ENCODE peak calls at places on chromosomes 1 and 21, in five cellular contexts. Q is effector memory CD4-positive, alpha-beta T cell; S is tibial artery; T is left ventricle myocardium inferior; B is aorta. L is an unnamed sample. For H3K36me3, the result is how much of the 10 kb centered on the place peaks cover.

GRCh38 chr1:240111558-240111957 is 19.9 kb downstream of the FMN2 start:
- DNase-seq in S (no peak), T (no peak), B (no peak), Q (no peak), L (no peak)

GRCh38 chr1:245086389-245086969 is 68.3 kb upstream of the KIF26B start:
- DNase-seq in S (no peak), Q (no peak), T (no peak), B (no peak), L (no peak)

GRCh38 chr1:65478379-65479026 is 58.0 kb downstream of the LEPR start:
- DNase-seq in S (no peak), B (no peak), Q (no peak), T (no peak), L (no peak)

GRCh38 chr21:26916799-26917198 is 50.1 kb downstream of the ADAMTS5 start:
- DNase-seq in S (no peak), T (no peak), B (no peak), Q (no peak), L (no peak)

GRCh38 chr1:41889506-41890414 is 29.0 kb downstream of the HIVEP3 start:
- DNase-seq in T (no peak), Q (no peak), S (no peak), B (no peak), L (no peak)

GRCh38 chr1:162141273-162142023 is 72.0 kb downstream of the NOS1AP start:
- DNase-seq in T (no peak), Q (no peak), S (no peak), B (no peak), L (no peak)

GRCh38 chr1:201542166-201543045 is 3.5 kb downstream of the NAV1 start:
- DNase-seq in S (no peak), Q (no peak), T (peak), B (peak), L (no peak)

GRCh38 chr1:225653463-225654276 is 747 bp upstream of the ENAH start:
- DNase-seq in T (peak), S (peak), B (peak), Q (no peak), L (no peak)

GRCh38 chr1:159804924-159805323 is 2.8 kb downstream of the FCRL6 start:
- DNase-seq in B (no peak), T (no peak), S (no peak), Q (no peak), L (no peak)

GRCh38 chr1:104125935-104126334 is 376.2 kb downstream of the AMY1C start:
- DNase-seq in S (no peak), Q (no peak), B (no peak), T (no peak), L (no peak)

GRCh38 chr1:175742790-175743459 is 470 bp downstream of the TNR start:
- DNase-seq in T (no peak), S (peak), Q (no peak), B (no peak), L (peak)

GRCh38 chr1:218346391-218347204 is 1.5 kb downstream of the TGFB2 start:
- DNase-seq in T (no peak), B (peak), S (peak), Q (no peak), L (no peak)

GRCh38 chr1:73105755-73106154 is 823.4 kb upstream of the NEGR1 start:
- DNase-seq in B (peak), T (no peak), Q (no peak), S (no peak), L (no peak)

GRCh38 chr1:59477286-59477685 is 180.4 kb downstream of the FGGY start:
- DNase-seq in S (no peak), Q (no peak), B (no peak), T (no peak), L (no peak)

GRCh38 chr1:195717651-195718050 is 890.6 kb downstream of the KCNT2 start:
- DNase-seq in Q (no peak), S (no peak), B (no peak), T (no peak), L (no peak)

GRCh38 chr1:53577141-53578100 is 118.2 kb downstream of the DMRTB1 start:
- DNase-seq in Q (no peak), B (peak), S (peak), T (no peak), L (no peak)

GRCh38 chr1:182193908-182194550 is 132.5 kb upstream of the ZNF648 start:
- DNase-seq in B (peak), S (peak), T (no peak), Q (no peak), L (no peak)

GRCh38 chr1:170149971-170150370 is 4.2 kb downstream of the NTMT2 start:
- DNase-seq in Q (no peak), T (no peak), S (no peak), B (no peak), L (no peak)

GRCh38 chr1:234512376-234512965 is 33.5 kb upstream of the TARBP1 start:
- DNase-seq in T (no peak), S (no peak), B (peak), Q (no peak), L (no peak)

GRCh38 chr1:218480691-218481099 is 135.6 kb downstream of the TGFB2 start:
- DNase-seq in T (no peak), Q (no peak), B (no peak), S (no peak), L (no peak)

GRCh38 chr1:31356427-31356826 is 16.4 kb downstream of the FABP3 start:
- DNase-seq in S (no peak), B (no peak), T (no peak), Q (no peak), L (no peak)
- H3K36me3 ChIP-seq in S (under half), B (under half), T (under half), Q (under half), L (under half)

GRCh38 chr21:42980959-42981523 is 6.7 kb downstream of the PKNOX1 start:
- DNase-seq in B (no peak), Q (no peak), S (no peak), T (no peak), L (no peak)

GRCh38 chr21:42983869-42984268 is 9.5 kb downstream of the PKNOX1 start:
- DNase-seq in T (no peak), Q (no peak), B (no peak), S (no peak), L (no peak)

GRCh38 chr21:42980312-42980958 is 6.1 kb downstream of the PKNOX1 start:
- DNase-seq in S (no peak), B (no peak), Q (no peak), T (no peak), L (no peak)

GRCh38 chr21:42981862-42982261 is 7.5 kb downstream of the PKNOX1 start:
- DNase-seq in Q (no peak), B (no peak), T (no peak), S (no peak), L (no peak)

DNA sequence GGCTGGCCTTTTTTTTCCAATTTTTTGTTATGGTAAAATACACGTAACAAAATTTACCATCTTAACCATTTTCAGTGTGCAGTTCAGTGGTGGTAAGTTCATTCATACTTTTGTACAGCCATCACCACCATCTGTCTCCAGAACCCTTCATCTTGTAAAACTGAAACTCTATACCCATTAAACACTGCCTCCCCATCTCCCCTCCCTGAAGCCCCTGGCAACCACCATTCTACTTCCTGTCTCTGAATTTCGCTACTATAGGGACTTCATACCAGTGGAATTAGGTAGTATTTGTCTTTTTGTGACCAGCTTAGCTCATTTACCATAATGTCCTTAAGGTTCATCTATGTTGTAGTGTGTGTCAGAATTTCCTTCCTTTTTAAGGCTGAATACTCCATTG is 8.7 kb downstream of the PKNOX1 start:
- DNase-seq in T (no peak), B (no peak), Q (no peak), S (no peak), L (no peak)
- H3K36me3 ChIP-seq in T (under half), B (under half), Q (under half), S (under half), L (under half)

DNA sequence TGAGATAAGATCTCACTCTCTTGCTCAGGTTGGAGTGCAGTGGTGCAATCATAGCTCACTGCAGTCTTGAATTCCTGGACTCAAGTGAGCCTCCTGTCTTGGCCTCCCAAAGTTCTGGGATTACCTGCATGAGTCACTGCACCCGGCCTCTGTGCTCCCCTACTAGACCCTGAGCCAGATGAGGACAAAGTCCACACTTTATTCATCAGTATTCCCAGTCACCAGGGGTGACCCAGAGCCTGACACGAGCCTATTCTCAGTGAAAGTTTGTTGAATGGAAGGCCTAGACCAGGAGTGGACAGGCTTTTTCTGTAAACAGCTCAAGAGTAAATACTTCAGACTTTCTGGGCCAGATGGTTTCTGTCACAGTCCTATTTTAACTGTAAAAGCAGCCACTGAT is 68.2 kb downstream of the MAB21L3 start:
- DNase-seq in T (no peak), Q (no peak), S (no peak), B (no peak), L (no peak)
- H3K36me3 ChIP-seq in T (under half), Q (under half), S (under half), B (under half), L (under half)

GRCh38 chr21:28982637-28983036 is 10.0 kb downstream of the LTN1 start:
- DNase-seq in S (no peak), B (no peak), Q (no peak), T (no peak), L (no peak)
- H3K36me3 ChIP-seq in S (half or more), B (under half), Q (half or more), T (half or more), L (half or more)

GRCh38 chr1:178492341-178492740 is 4.4 kb downstream of the CLEC20A start:
- DNase-seq in T (no peak), S (no peak), Q (no peak), B (no peak), L (no peak)

GRCh38 chr1:178491721-178492120 is 5.0 kb downstream of the CLEC20A start:
- DNase-seq in S (no peak), B (no peak), Q (no peak), T (no peak), L (no peak)

GRCh38 chr1:178494569-178494971 is 2.2 kb downstream of the CLEC20A start:
- DNase-seq in Q (no peak), T (no peak), B (no peak), S (peak), L (no peak)

GRCh38 chr1:178495158-178495557 is 1.6 kb downstream of the CLEC20A start:
- DNase-seq in S (no peak), B (no peak), Q (no peak), T (no peak), L (no peak)

GRCh38 chr1:178493301-178493741 is 3.4 kb downstream of the CLEC20A start:
- DNase-seq in Q (no peak), S (no peak), T (no peak), B (no peak), L (no peak)
- H3K36me3 ChIP-seq in Q (under half), S (under half), T (under half), B (under half), L (under half)

GRCh38 chr21:37237346-37237745 is 29.8 kb downstream of the VPS26C start:
- DNase-seq in T (no peak), Q (no peak), S (no peak), B (no peak), L (no peak)
- H3K36me3 ChIP-seq in T (half or more), Q (half or more), S (half or more), B (under half), L (under half)

GRCh38 chr1:66682106-66682505 is 70.2 kb upstream of the DYNLT5 start:
- DNase-seq in T (no peak), Q (no peak), B (no peak), S (no peak), L (no peak)
- H3K36me3 ChIP-seq in T (under half), Q (under half), B (under half), S (under half), L (under half)

L was measured in SK-N-MC.